ENCODE peak calls at places on chromosomes 5 and 9, in five cellular contexts. One of them, this sample, is unnamed.

GRCh38 chr9:130741831-130742449 is 48.4 kb downstream of the EXOSC2 start:
- DNase-seq in suprapubic skin: no peak
- DNase-seq in spleen: no peak
- DNase-seq in HCT116: no peak
- DNase-seq in stomach: no peak
- DNase-seq in this sample: no peak

GRCh38 chr9:116795859-116796258 is 108.8 kb downstream of the TRIM32 start:
- DNase-seq in suprapubic skin: no peak
- DNase-seq in spleen: no peak
- DNase-seq in HCT116: no peak
- DNase-seq in stomach: no peak
- DNase-seq in this sample: no peak

GRCh38 chr5:143086851-143087637 is 316.4 kb downstream of the NR3C1 start:
- DNase-seq in suprapubic skin: no peak
- DNase-seq in spleen: no peak
- DNase-seq in HCT116: no peak
- DNase-seq in stomach: no peak
- DNase-seq in this sample: no peak

GRCh38 chr5:33650911-33651310 is 210.1 kb downstream of the TARS1 start:
- DNase-seq in suprapubic skin: no peak
- DNase-seq in spleen: no peak
- DNase-seq in HCT116: no peak
- DNase-seq in stomach: no peak
- DNase-seq in this sample: no peak

GRCh38 chr5:169581580-169582227 is 1.9 kb upstream of the SPDL1 start:
- DNase-seq in suprapubic skin: no peak
- DNase-seq in spleen: no peak
- DNase-seq in HCT116: peak
- DNase-seq in stomach: peak
- DNase-seq in this sample: peak

GRCh38 chr9:134215709-134216448 is 51.5 kb upstream of the RNU6ATAC start:
- DNase-seq in suprapubic skin: no peak
- DNase-seq in spleen: peak
- DNase-seq in HCT116: no peak
- DNase-seq in stomach: peak
- DNase-seq in this sample: no peak

GRCh38 chr5:102099766-102100331 is 196.2 kb downstream of the SLCO4C1 start:
- DNase-seq in suprapubic skin: no peak
- DNase-seq in spleen: no peak
- DNase-seq in HCT116: no peak
- DNase-seq in stomach: no peak
- DNase-seq in this sample: no peak

GRCh38 chr9:98962181-98962560 is 18.5 kb downstream of the COL15A1 start:
- DNase-seq in suprapubic skin: no peak
- DNase-seq in spleen: no peak
- DNase-seq in HCT116: no peak
- DNase-seq in stomach: no peak
- DNase-seq in this sample: no peak

GRCh38 chr9:121252104-121252851 is 15.7 kb upstream of the GSN start:
- DNase-seq in suprapubic skin: no peak
- DNase-seq in spleen: no peak
- DNase-seq in HCT116: no peak
- DNase-seq in stomach: no peak
- DNase-seq in this sample: no peak

GRCh38 chr5:157303667-157304327 is 37.9 kb downstream of the CYFIP2 start:
- DNase-seq in suprapubic skin: no peak
- DNase-seq in spleen: no peak
- DNase-seq in HCT116: no peak
- DNase-seq in stomach: no peak
- DNase-seq in this sample: no peak

GRCh38 chr9:97704851-97705250 is 7.7 kb upstream of the XPA start:
- DNase-seq in suprapubic skin: no peak
- DNase-seq in spleen: no peak
- DNase-seq in HCT116: no peak
- DNase-seq in stomach: no peak
- DNase-seq in this sample: no peak

GRCh38 chr5:172266676-172267092 is 16.9 kb downstream of the UBTD2 start:
- DNase-seq in suprapubic skin: no peak
- DNase-seq in spleen: no peak
- DNase-seq in HCT116: no peak
- DNase-seq in stomach: no peak
- DNase-seq in this sample: no peak

GRCh38 chr5:142065273-142065672 is 43.3 kb upstream of the NDFIP1 start:
- DNase-seq in suprapubic skin: no peak
- DNase-seq in spleen: no peak
- DNase-seq in HCT116: no peak
- DNase-seq in stomach: no peak
- DNase-seq in this sample: no peak

GRCh38 chr5:139385061-139385889 is 2.2 kb upstream of the SLC23A1 start:
- DNase-seq in suprapubic skin: no peak
- DNase-seq in spleen: peak
- DNase-seq in HCT116: no peak
- DNase-seq in stomach: peak
- DNase-seq in this sample: peak

GRCh38 chr5:151155777-151156731 is 1.5 kb downstream of the ANXA6 start:
- DNase-seq in suprapubic skin: no peak
- DNase-seq in spleen: peak
- DNase-seq in HCT116: no peak
- DNase-seq in stomach: no peak
- DNase-seq in this sample: peak

GRCh38 chr5:111345731-111346130 is 121.5 kb downstream of the CAMK4 start:
- DNase-seq in suprapubic skin: no peak
- DNase-seq in spleen: no peak
- DNase-seq in HCT116: no peak
- DNase-seq in stomach: no peak
- DNase-seq in this sample: no peak

GRCh38 chr9:3451956-3452355 is 73.8 kb downstream of the RFX3 start:
- DNase-seq in suprapubic skin: no peak
- DNase-seq in spleen: no peak
- DNase-seq in HCT116: no peak
- DNase-seq in stomach: no peak
- DNase-seq in this sample: no peak

GRCh38 chr5:109924708-109925107 is 235.0 kb downstream of the MAN2A1 start:
- DNase-seq in suprapubic skin: no peak
- DNase-seq in spleen: no peak
- DNase-seq in HCT116: no peak
- DNase-seq in stomach: no peak
- DNase-seq in this sample: no peak

GRCh38 chr5:16809816-16810502 is 126.1 kb downstream of the MYO10 start:
- DNase-seq in suprapubic skin: no peak
- DNase-seq in spleen: no peak
- DNase-seq in HCT116: no peak
- DNase-seq in stomach: peak
- DNase-seq in this sample: peak

GRCh38 chr5:179974946-179975712 is 67.4 kb upstream of the TBC1D9B start:
- DNase-seq in suprapubic skin: no peak
- DNase-seq in spleen: peak
- DNase-seq in HCT116: no peak
- DNase-seq in stomach: no peak
- DNase-seq in this sample: peak

GRCh38 chr9:115845648-115846312 is 307.8 kb upstream of the PAPPA start:
- DNase-seq in suprapubic skin: no peak
- DNase-seq in spleen: no peak
- DNase-seq in HCT116: no peak
- DNase-seq in stomach: no peak
- DNase-seq in this sample: peak

GRCh38 chr5:147567917-147568598 is 58.2 kb upstream of the DPYSL3 start:
- DNase-seq in suprapubic skin: no peak
- DNase-seq in spleen: no peak
- DNase-seq in HCT116: no peak
- DNase-seq in stomach: no peak
- DNase-seq in this sample: no peak

GRCh38 chr9:70571247-70571646 is 156.8 kb upstream of the KLF9 start:
- DNase-seq in suprapubic skin: no peak
- DNase-seq in spleen: no peak
- DNase-seq in HCT116: no peak
- DNase-seq in stomach: no peak
- DNase-seq in this sample: no peak

GRCh38 chr5:169655353-169655752 is 18.3 kb downstream of the DOCK2 start:
- DNase-seq in suprapubic skin: no peak
- DNase-seq in spleen: no peak
- DNase-seq in HCT116: no peak
- DNase-seq in stomach: no peak
- DNase-seq in this sample: no peak

GRCh38 chr9:109934499-109935214 is 154.7 kb downstream of the PALM2AKAP2 start:
- DNase-seq in suprapubic skin: no peak
- DNase-seq in spleen: no peak
- DNase-seq in HCT116: no peak
- DNase-seq in stomach: no peak
- DNase-seq in this sample: no peak

GRCh38 chr5:123425444-123425843 is 2.2 kb upstream of the CEP120 start:
- DNase-seq in suprapubic skin: no peak
- DNase-seq in spleen: no peak
- DNase-seq in HCT116: no peak
- DNase-seq in stomach: no peak
- DNase-seq in this sample: no peak

GRCh38 chr5:123421773-123422172 is 1.4 kb downstream of the CEP120 start:
- DNase-seq in suprapubic skin: no peak
- DNase-seq in spleen: no peak
- DNase-seq in HCT116: no peak
- DNase-seq in stomach: no peak
- DNase-seq in this sample: no peak

GRCh38 chr5:123422433-123423277 is 548 bp downstream of the CEP120 start:
- DNase-seq in suprapubic skin: no peak
- DNase-seq in spleen: no peak
- DNase-seq in HCT116: no peak
- DNase-seq in stomach: peak
- DNase-seq in this sample: no peak

GRCh38 chr5:123428521-123429220 is 5.5 kb upstream of the CEP120 start:
- DNase-seq in suprapubic skin: no peak
- DNase-seq in spleen: no peak
- DNase-seq in HCT116: no peak
- DNase-seq in stomach: peak
- DNase-seq in this sample: no peak

GRCh38 chr5:123423278-123424149 is at the start of gene CEP120:
- DNase-seq in suprapubic skin: peak
- DNase-seq in spleen: peak
- DNase-seq in HCT116: peak
- DNase-seq in stomach: peak
- DNase-seq in this sample: peak
- TF ChIP-seq POLR2A in suprapubic skin: no peak
- TF ChIP-seq POLR2A in spleen: peak
- TF ChIP-seq POLR2A in HCT116: peak
- TF ChIP-seq POLR2A in stomach: no peak
- TF ChIP-seq POLR2A in this sample: peak

GRCh38 chr9:35406183-35406959 is 83.5 kb upstream of the RUSC2 start:
- DNase-seq in suprapubic skin: no peak
- DNase-seq in spleen: no peak
- DNase-seq in HCT116: no peak
- DNase-seq in stomach: peak
- DNase-seq in this sample: peak
- TF ChIP-seq POLR2AphosphoS5 in suprapubic skin: no peak
- TF ChIP-seq POLR2AphosphoS5 in spleen: peak
- TF ChIP-seq POLR2AphosphoS5 in HCT116: no peak
- TF ChIP-seq POLR2AphosphoS5 in stomach: no peak
- TF ChIP-seq POLR2AphosphoS5 in this sample: no peak

DNA sequence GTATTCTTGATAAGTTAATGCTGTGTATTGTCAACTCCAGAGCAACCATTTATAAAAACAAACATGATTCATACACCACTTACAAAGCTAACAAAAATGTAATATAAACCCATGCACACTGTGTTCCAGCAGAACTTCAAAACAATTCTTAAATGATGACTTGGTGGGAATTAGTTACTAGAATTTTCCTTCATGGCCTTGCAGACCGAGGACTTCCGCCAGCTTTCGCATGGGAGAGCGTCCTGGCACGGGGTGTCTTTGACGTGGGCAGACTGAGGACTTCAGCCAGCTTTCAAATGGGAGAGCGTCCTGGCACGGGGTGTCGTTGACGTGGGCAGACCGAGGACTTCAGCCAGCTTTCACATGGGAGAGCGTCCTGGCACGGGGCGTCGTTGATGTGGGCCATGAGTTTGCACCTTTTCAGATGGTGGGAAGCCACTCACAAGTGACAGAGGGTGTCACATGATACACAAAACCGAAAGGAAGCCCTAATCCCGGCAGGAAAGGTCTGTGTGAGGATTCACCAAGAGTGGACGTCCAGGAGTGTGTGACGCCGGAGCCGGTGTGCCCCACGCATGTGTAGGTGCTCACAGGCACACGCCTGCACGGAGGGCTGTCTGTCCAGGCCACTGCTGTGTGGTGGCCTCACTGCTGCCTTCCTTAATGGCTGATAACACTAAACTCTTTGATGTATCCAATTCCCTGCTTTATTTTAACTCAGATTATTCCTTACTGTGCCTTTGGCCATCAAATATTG is 211.3 kb upstream of the IRX4 start:
- DNase-seq in suprapubic skin: peak
- DNase-seq in spleen: no peak
- DNase-seq in HCT116: no peak
- DNase-seq in stomach: no peak
- DNase-seq in this sample: no peak
- H3K4me3 ChIP-seq in suprapubic skin: peak
- H3K4me3 ChIP-seq in spleen: no peak
- H3K4me3 ChIP-seq in HCT116: no peak
- H3K4me3 ChIP-seq in stomach: no peak
- H3K4me3 ChIP-seq in this sample: no peak

GRCh38 chr9:78297672-78297961 is 692 bp downstream of the PSAT1 start:
- DNase-seq in suprapubic skin: no peak
- DNase-seq in spleen: no peak
- DNase-seq in HCT116: no peak
- DNase-seq in stomach: no peak
- DNase-seq in this sample: no peak

GRCh38 chr9:78295177-78295575 is 1.7 kb upstream of the PSAT1 start:
- DNase-seq in suprapubic skin: no peak
- DNase-seq in spleen: no peak
- DNase-seq in HCT116: no peak
- DNase-seq in stomach: no peak
- DNase-seq in this sample: no peak

GRCh38 chr9:78295731-78296130 is 1.2 kb upstream of the PSAT1 start:
- DNase-seq in suprapubic skin: no peak
- DNase-seq in spleen: no peak
- DNase-seq in HCT116: no peak
- DNase-seq in stomach: no peak
- DNase-seq in this sample: no peak

GRCh38 chr9:78296893-78297671 is at the start of gene PSAT1:
- DNase-seq in suprapubic skin: peak
- DNase-seq in spleen: peak
- DNase-seq in HCT116: peak
- DNase-seq in stomach: peak
- DNase-seq in this sample: peak

DNA sequence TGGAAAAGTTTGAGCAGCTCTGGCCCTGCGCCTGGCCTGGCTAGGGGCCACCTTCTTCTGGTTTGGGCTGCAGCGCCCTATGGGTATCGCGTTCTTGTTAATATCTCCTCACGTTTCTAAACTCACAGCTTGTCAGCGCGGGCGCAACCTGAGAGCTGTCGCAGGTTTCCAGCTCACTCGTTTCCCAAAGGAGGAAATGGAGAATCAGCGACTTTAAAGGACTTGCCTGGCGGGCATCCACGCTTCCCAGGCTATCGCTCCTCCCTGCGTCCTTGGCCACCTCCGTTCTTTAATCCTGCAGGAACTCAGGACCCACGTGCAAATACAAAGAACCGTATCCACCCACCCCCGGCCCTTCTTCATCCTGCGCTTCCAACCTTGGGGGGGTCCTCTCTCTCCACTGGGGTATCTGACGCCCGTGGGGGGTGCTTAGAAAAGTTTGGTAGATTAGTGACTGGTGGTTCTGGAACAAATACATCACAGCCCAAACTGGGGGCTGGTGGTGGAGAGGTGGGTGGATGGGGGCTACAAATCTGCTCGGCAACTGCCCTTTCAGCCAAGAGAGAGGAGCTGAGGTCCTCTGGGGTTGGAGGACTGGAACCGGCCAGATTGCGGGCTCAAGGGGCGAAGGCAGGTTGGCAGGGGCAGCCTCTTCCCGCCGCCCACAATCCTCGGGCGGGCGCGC is 575 bp upstream of the PSAT1 start:
- DNase-seq in suprapubic skin: no peak
- DNase-seq in spleen: peak
- DNase-seq in HCT116: no peak
- DNase-seq in stomach: peak
- DNase-seq in this sample: peak
- TF ChIP-seq POLR2A in suprapubic skin: no peak
- TF ChIP-seq POLR2A in spleen: no peak
- TF ChIP-seq POLR2A in HCT116: no peak
- TF ChIP-seq POLR2A in stomach: no peak
- TF ChIP-seq POLR2A in this sample: no peak

This sample was measured in transverse colon.